ENCODE peak calls at places on chromosomes 3 and 15, in eight cellular contexts. R, N, C, S, K, O, B and F are unnamed samples.

GRCh38 chr15:96135166-96136093 is 195.1 kb upstream of the NR2F2 start:
- DNase-seq in C (no peak), N (no peak), K (no peak), B (no peak), O (no peak), S (no peak), R (no peak), F (no peak)

GRCh38 chr3:42228796-42229195 is 37.2 kb downstream of the CCK start:
- DNase-seq in O (no peak), B (no peak), R (no peak), K (no peak), N (no peak), C (no peak), S (no peak), F (no peak)

GRCh38 chr15:62797171-62797570 is 245.4 kb upstream of the TPM1 start:
- DNase-seq in N (no peak), C (no peak), R (no peak), S (no peak), O (no peak), B (no peak), K (no peak), F (no peak)

GRCh38 chr15:78206326-78207109 is 27.8 kb downstream of the ACSBG1 start:
- DNase-seq in O (no peak), C (peak), B (peak), S (no peak), K (peak), R (no peak), N (no peak), F (no peak)

GRCh38 chr15:68372291-68372811 is 59.6 kb downstream of the ITGA11 start:
- DNase-seq in C (peak), K (no peak), O (no peak), N (peak), R (no peak), B (peak), S (no peak), F (no peak)

GRCh38 chr15:66763186-66764066 is 61.4 kb downstream of the SMAD6 start:
- DNase-seq in O (peak), K (peak), C (peak), N (peak), R (peak), B (no peak), S (peak), F (no peak)

GRCh38 chr15:71337197-71337845 is 222.1 kb downstream of the THSD4 start:
- DNase-seq in C (peak), B (no peak), R (no peak), S (no peak), O (no peak), K (no peak), N (no peak), F (no peak)

GRCh38 chr15:40094156-40094555 is 14.5 kb downstream of the BMF start:
- DNase-seq in S (no peak), B (no peak), R (no peak), O (no peak), K (no peak), N (no peak), C (no peak), F (no peak)

GRCh38 chr3:31962801-31963205 is 18.3 kb downstream of the OSBPL10 start:
- DNase-seq in N (no peak), K (no peak), C (no peak), S (no peak), R (no peak), B (no peak), O (no peak), F (no peak)

GRCh38 chr15:71476823-71477222 is 333.5 kb upstream of the NR2E3 start:
- DNase-seq in B (no peak), C (no peak), K (no peak), S (no peak), R (no peak), N (no peak), O (no peak), F (no peak)

GRCh38 chr15:90062023-90062728 is 40.1 kb downstream of the IDH2 start:
- DNase-seq in B (no peak), N (no peak), R (peak), C (peak), K (peak), O (no peak), S (peak), F (no peak)

GRCh38 chr3:139574026-139574947 is 34.7 kb upstream of the RBP1 start:
- DNase-seq in K (peak), N (no peak), O (peak), B (no peak), S (peak), C (no peak), R (peak), F (no peak)

GRCh38 chr3:101255441-101255840 is 64.9 kb downstream of the IMPG2 start:
- DNase-seq in N (no peak), O (no peak), K (no peak), B (peak), S (no peak), C (no peak), R (no peak), F (no peak)

GRCh38 chr3:69260216-69260787 is 125.6 kb downstream of the FRMD4B start:
- DNase-seq in C (no peak), O (no peak), N (no peak), K (no peak), B (no peak), R (no peak), S (no peak), F (no peak)

GRCh38 chr3:45912435-45912834 is 26.1 kb downstream of the CCR9 start:
- DNase-seq in K (no peak), R (no peak), C (no peak), S (no peak), O (no peak), B (no peak), N (no peak), F (no peak)

GRCh38 chr3:142586803-142587406 is 8.4 kb upstream of the ATR start:
- DNase-seq in O (no peak), B (peak), N (no peak), R (no peak), C (peak), K (peak), S (no peak), F (no peak)

GRCh38 chr15:32822739-32823138 is 104.9 kb downstream of the GREM1 start:
- DNase-seq in C (no peak), O (no peak), S (no peak), N (no peak), K (no peak), R (no peak), B (no peak), F (no peak)

GRCh38 chr15:37581866-37582532 is 352.4 kb upstream of the TMCO5A start:
- DNase-seq in C (no peak), R (no peak), N (no peak), S (no peak), B (no peak), K (no peak), O (no peak), F (no peak)

GRCh38 chr3:56316944-56317343 is 151.3 kb downstream of the ERC2 start:
- DNase-seq in N (no peak), S (no peak), K (no peak), B (no peak), O (no peak), R (no peak), C (no peak), F (no peak)

GRCh38 chr3:117252208-117252607 is 542.6 kb downstream of the TUSC7 start:
- DNase-seq in C (peak), N (no peak), R (no peak), K (no peak), B (no peak), S (no peak), O (no peak), F (no peak)

GRCh38 chr15:92655178-92655995 is at the start of gene FAM174B:
- DNase-seq in S (peak), C (peak), B (peak), R (peak), N (peak), K (peak), O (peak), F (no peak)

GRCh38 chr3:3127432-3128010 is 781 bp downstream of the TRNT1 start:
- DNase-seq in O (no peak), S (no peak), B (no peak), N (no peak), C (peak), R (no peak), K (no peak), F (no peak)

GRCh38 chr3:55518451-55518850 is 31.3 kb upstream of the WNT5A start:
- DNase-seq in C (peak), R (no peak), N (no peak), S (no peak), B (no peak), K (no peak), O (no peak), F (no peak)

GRCh38 chr3:22225161-22225560 is 474.2 kb upstream of the ZNF385D start:
- DNase-seq in S (no peak), N (no peak), C (no peak), R (no peak), O (no peak), B (no peak), K (no peak), F (no peak)

GRCh38 chr15:96349933-96350292 is 19.4 kb downstream of the NR2F2 start:
- DNase-seq in S (no peak), O (no peak), B (no peak), K (no peak), R (no peak), C (peak), N (no peak), F (no peak)

GRCh38 chr3:72082121-72082715 is 297.3 kb upstream of the PROK2 start:
- DNase-seq in R (no peak), O (no peak), N (no peak), C (peak), K (peak), S (no peak), B (no peak), F (no peak)

GRCh38 chr3:156728267-156728985 is 54.0 kb downstream of the TIPARP start:
- DNase-seq in O (no peak), C (peak), N (no peak), B (no peak), K (no peak), R (no peak), S (no peak), F (no peak)

GRCh38 chr3:11570789-11571495 is 72.8 kb downstream of the VGLL4 start:
- DNase-seq in B (no peak), K (no peak), S (no peak), C (peak), O (peak), R (no peak), N (peak), F (no peak)

GRCh38 chr3:179286331-179286730 is 35.4 kb upstream of the KCNMB3 start:
- DNase-seq in N (no peak), K (no peak), C (no peak), S (no peak), B (peak), R (no peak), O (no peak), F (no peak)

GRCh38 chr3:54830658-54831057 is 97.2 kb downstream of the LRTM1 start:
- DNase-seq in R (no peak), N (no peak), S (no peak), O (no peak), K (no peak), C (no peak), B (peak), F (no peak)

GRCh38 chr15:51801391-51801835 is 28.0 kb upstream of the TMOD3 start:
- DNase-seq in R (no peak), O (peak), N (no peak), S (peak), K (no peak), C (peak), B (peak), F (no peak)

GRCh38 chr3:156434921-156435320 is 120.0 kb downstream of the SSR3 start:
- DNase-seq in S (no peak), R (no peak), C (no peak), N (no peak), K (no peak), B (no peak), O (no peak), F (no peak)

GRCh38 chr15:100690032-100690785 is 87.8 kb downstream of the ASB7 start:
- DNase-seq in C (no peak), K (no peak), B (no peak), N (peak), O (no peak), R (no peak), S (no peak), F (no peak)

GRCh38 chr3:150385296-150386242 is 22.5 kb upstream of the TSC22D2 start:
- DNase-seq in B (no peak), C (no peak), O (no peak), S (no peak), N (no peak), R (no peak), K (no peak), F (no peak)

GRCh38 chr3:63967675-63968611 is 55.4 kb downstream of the PSMD6 start:
- DNase-seq in R (peak), N (no peak), O (peak), C (peak), B (peak), S (no peak), K (no peak), F (no peak)
- H3K4me3 ChIP-seq in R (peak), N (peak), O (peak), C (peak), B (peak), S (peak), K (peak), F (peak)

DNA sequence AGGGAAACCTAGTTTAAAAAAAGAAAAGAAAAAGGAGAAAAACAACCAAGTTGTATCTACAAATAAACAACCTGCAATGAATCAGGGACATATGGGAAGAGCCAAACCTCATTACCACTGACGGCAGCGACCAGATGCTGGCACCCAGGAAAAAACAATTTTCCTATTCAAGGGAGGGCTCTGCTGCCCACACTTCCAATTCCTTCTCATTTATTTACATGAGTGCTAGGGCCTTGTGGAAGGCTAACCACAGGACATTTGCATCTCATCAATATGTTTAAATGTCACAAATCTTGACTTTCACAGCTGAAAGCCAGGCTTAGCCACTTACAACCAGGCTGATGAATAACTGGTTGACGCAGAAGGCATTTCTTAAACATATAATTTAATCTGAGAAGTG is 36.0 kb downstream of the RFTN1 start:
- DNase-seq in C (peak), K (no peak), O (no peak), B (no peak), S (no peak), N (no peak), R (no peak), F (no peak)
- H3K4me3 ChIP-seq in C (no peak), K (no peak), O (no peak), B (no peak), S (no peak), N (no peak), R (no peak), F (no peak)

DNA sequence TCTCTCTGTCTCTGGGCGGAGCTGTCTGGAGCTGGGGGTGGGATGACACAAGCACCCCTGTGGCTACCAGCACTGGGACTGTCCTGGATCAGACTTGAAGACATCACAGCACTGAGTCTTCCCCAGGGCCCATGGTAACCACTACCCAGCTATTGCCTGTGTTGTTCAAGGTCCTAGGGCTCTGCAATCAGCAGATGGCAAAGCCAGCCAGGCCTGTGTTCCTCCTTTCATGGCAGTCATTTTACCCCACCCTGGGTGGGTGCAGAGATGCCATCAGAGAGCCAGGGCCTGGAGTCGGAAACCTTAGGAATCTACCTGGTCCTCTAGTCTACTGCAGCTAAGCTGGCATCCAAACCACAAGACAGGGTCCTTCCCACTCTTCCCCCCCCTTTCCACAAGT is 38.4 kb downstream of the OXSR1 start:
- DNase-seq in R (no peak), B (no peak), C (no peak), K (no peak), S (no peak), O (no peak), N (no peak), F (no peak)
- H3K4me3 ChIP-seq in R (no peak), B (no peak), C (no peak), K (no peak), S (no peak), O (no peak), N (no peak), F (no peak)

GRCh38 chr3:169476289-169476688 is 187.2 kb downstream of the MECOM start:
- DNase-seq in N (no peak), C (no peak), K (no peak), S (no peak), O (no peak), B (no peak), R (no peak), F (no peak)
- H3K4me3 ChIP-seq in N (no peak), C (no peak), K (no peak), S (no peak), O (no peak), B (no peak), R (no peak), F (no peak)

DNA sequence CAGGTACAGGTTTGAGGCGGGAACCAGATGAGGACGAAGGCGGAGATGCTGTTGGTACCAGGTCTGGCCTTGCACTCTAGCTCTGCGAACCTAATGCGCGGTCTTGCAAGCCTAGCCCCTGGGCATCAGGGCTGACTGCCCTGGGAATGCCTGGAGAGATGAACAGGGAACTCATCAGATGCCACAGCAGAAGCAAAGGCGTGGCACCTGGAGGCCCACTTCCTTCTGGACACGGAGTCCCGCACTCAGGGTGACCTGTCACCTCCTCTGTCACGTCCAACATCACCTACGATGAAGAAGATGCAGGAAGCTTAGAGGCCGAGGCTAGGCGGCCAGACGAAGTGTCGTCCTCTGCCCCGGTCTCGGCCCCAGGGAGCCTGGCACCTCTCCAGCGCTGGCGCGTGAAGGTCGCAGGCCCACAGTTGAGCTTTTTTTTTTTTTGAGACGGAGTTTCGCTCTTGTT is 9.4 kb downstream of the RPLP1 start:
- DNase-seq in N (no peak), B (no peak), S (peak), K (peak), C (no peak), O (peak), R (peak), F (no peak)
- H3K4me3 ChIP-seq in N (peak), B (peak), S (peak), K (peak), C (peak), O (peak), R (peak), F (peak)

DNA sequence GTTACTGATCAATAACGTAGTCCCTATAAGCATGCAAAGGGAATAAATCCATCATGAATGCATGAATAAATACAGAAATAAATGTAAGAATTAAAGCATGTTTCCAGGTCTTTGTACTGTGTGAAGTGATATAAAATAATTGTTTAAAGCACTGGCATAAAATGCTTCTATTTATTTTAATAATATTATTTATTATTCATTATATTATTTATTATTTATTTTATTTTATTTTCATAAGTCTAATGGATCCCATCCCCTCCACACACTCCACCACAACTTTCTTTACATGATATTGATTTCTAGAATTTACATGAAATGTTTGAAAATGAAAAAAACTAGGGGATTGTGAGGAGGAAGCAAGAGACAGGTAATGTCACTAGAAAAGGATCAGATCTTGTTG is 73.5 kb downstream of the MCF2L2 start:
- DNase-seq in B (no peak), C (no peak), K (no peak), S (no peak), N (no peak), R (no peak), O (no peak), F (no peak)
- H3K4me3 ChIP-seq in B (no peak), C (no peak), K (no peak), S (no peak), N (no peak), R (no peak), O (no peak), F (no peak)

DNA sequence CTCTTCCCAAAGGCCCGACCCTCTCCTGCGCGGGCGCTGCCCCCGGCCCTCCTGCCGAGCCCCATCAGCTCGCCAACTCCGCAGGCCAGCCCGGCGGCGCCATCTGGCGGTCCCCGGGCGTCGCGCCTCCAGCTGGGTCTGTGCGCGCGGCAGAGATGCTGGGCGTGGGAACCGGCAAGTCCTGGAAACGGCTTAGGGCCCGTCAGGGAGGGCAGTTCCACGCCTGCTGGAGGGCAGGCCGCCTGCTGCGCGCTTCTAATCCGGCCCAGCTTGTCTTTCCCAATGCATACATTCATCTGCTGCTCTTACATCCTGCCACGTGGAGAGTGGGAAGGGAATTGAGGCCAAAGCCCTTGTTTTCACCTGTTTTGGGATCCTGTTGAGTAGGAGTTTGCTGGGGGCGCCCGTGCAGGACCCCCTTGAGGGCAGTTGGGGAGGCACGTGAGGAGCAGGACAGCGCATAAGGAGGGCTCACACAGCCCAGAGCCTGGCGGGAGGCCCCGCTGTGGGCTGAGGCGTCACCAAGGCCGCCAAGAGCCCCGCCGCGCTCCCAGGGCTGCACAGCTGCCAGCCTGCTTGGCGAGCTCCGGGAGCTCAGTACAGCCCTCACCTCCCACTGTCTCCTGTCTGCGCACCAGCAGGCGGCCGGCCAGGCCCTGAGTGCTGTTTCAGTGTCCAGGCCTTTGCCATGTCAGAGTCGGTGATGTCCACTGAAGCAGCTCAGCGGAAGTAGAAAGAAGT is 165.6 kb downstream of the NSMCE3 start:
- DNase-seq in R (peak), N (no peak), K (peak), C (peak), S (peak), O (peak), B (peak), F (peak)
- H3K4me3 ChIP-seq in R (peak), N (peak), K (peak), C (peak), S (peak), O (peak), B (no peak), F (peak)